ENCODE peak calls at places on chromosomes 1 and 21, in nine cellular contexts. C is psoas muscle, J is prostate gland, Y is tibial artery, O is fibroblast of pulmonary artery, V is uterus, X is H9, Z is ovary, Q is fibroblast of the aortic adventitia. E is an unnamed sample.

GRCh38 chr1:109932232-109932631 is 21.6 kb downstream of the CSF1 start:
- DNase-seq in Q (no peak), X (no peak), C (no peak), V (no peak), Z (no peak), J (no peak), Y (no peak), O (no peak), E (no peak)

GRCh38 chr1:230267338-230268065 is 158.6 kb downstream of the PGBD5 start:
- DNase-seq in Z (no peak), C (no peak), Y (peak; percentile 63), V (peak; percentile 10), J (no peak), Q (no peak), O (no peak), X (no peak), E (no peak)

GRCh38 chr1:66876664-66877063 is 48.0 kb downstream of the DNAI4 start:
- DNase-seq in V (no peak), X (no peak), Z (no peak), J (no peak), Y (no peak), Q (no peak), C (no peak), O (no peak), E (no peak)

GRCh38 chr1:150875197-150876110 is 945 bp downstream of the ARNT start:
- DNase-seq in C (no peak), Y (no peak), V (no peak), Q (peak; percentile 52), Z (no peak), J (peak; percentile 11), O (peak; percentile 52), X (no peak), E (no peak)

GRCh38 chr1:7042322-7043231 is 257.3 kb downstream of the CAMTA1 start:
- DNase-seq in C (no peak), Y (no peak), O (peak; percentile 46), J (no peak), V (no peak), Q (peak; percentile 45), X (peak; percentile 43), Z (no peak), E (no peak)

GRCh38 chr1:17031436-17031835 is 19.7 kb upstream of the ATP13A2 start:
- DNase-seq in Y (no peak), Z (no peak), X (no peak), C (no peak), Q (no peak), O (no peak), V (no peak), J (no peak), E (no peak)

GRCh38 chr21:43299441-43300277 is 127.3 kb downstream of the SIK1 start:
- DNase-seq in Q (no peak), V (no peak), O (no peak), J (no peak), X (no peak), Z (peak; percentile 70), Y (no peak), C (peak; percentile 49), E (no peak)

GRCh38 chr21:31732891-31733520 is 1.1 kb upstream of the SCAF4 start:
- DNase-seq in J (no peak), Y (no peak), V (no peak), O (no peak), X (peak; percentile 41), Q (no peak), C (no peak), Z (no peak), E (peak; percentile 23)

GRCh38 chr1:24857528-24858133 is 72.4 kb downstream of the RUNX3 start:
- DNase-seq in X (no peak), J (no peak), Z (no peak), Q (no peak), V (no peak), Y (no peak), C (no peak), O (no peak), E (no peak)

GRCh38 chr1:31814631-31815306 is 1.1 kb downstream of the SPOCD1 start:
- DNase-seq in O (no peak), Z (no peak), Y (no peak), V (no peak), J (no peak), Q (no peak), X (no peak), C (no peak), E (no peak)

GRCh38 chr1:21313146-21313885 is 23.1 kb upstream of the ECE1 start:
- DNase-seq in J (no peak), V (peak; percentile 81), Y (peak; percentile 81), Q (peak; percentile 61), C (no peak), X (no peak), O (peak; percentile 48), Z (no peak), E (no peak)

GRCh38 chr1:233459470-233459945 is 132.0 kb downstream of the MAP3K21 start:
- DNase-seq in Z (no peak), X (no peak), O (no peak), C (no peak), V (no peak), J (no peak), Q (no peak), Y (no peak), E (no peak)

GRCh38 chr1:84297546-84298244 is 3.8 kb upstream of the SAMD13 start:
- DNase-seq in O (no peak), X (no peak), C (no peak), V (no peak), Y (no peak), J (no peak), Q (no peak), Z (no peak), E (no peak)

GRCh38 chr1:145771056-145771455 is 51.8 kb downstream of the CD160 start:
- DNase-seq in O (no peak), Q (no peak), V (no peak), Z (no peak), X (no peak), C (no peak), Y (no peak), J (no peak), E (no peak)

GRCh38 chr1:192518700-192519099 is 56.9 kb upstream of the RGS1 start:
- DNase-seq in Q (no peak), Y (no peak), X (no peak), O (no peak), Z (no peak), C (no peak), V (no peak), J (no peak), E (no peak)

GRCh38 chr1:48232722-48233121 is 10.2 kb downstream of the SLC5A9 start:
- DNase-seq in J (no peak), Z (no peak), C (no peak), O (no peak), V (no peak), Q (no peak), X (no peak), Y (no peak), E (no peak)

DNA sequence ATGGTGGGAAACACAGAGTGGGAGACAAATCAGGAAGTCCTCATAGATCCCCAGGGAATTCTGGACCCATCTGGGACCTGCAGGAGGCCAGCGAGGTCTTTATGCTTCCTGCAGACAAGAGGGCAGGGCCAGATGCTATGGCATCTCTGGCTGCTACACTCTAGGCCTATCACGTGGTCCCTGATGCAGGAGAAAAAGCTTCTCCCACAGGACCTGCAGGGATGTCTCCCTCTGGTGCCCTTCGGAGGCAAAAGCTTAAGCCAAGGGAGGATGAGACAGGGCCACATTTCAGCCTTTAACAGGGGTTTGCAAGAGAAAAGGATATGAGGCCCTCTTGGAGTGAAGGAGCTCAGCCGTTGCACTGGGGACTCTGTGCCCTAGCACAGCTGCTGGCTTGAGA is 243.0 kb downstream of the C1orf94 start:
- DNase-seq in Y (no peak), J (no peak), V (no peak), O (no peak), C (no peak), Q (peak; percentile 9), X (peak; percentile 83), Z (no peak), E (no peak)
- TF ChIP-seq CTCF in Y (no peak), J (no peak), V (no peak), O (no peak), C (no peak), Q (peak; percentile 15), X (peak; percentile 71), Z (no peak), E (peak; percentile 9)

GRCh38 chr1:85599638-85600037 is 19.1 kb downstream of the CCN1 start:
- DNase-seq in O (no peak), X (no peak), Q (peak; percentile 31), J (no peak), Y (no peak), Z (no peak), V (no peak), C (no peak), E (no peak)

GRCh38 chr1:85604598-85604997 is 24.0 kb downstream of the CCN1 start:
- DNase-seq in V (no peak), Q (no peak), O (no peak), J (no peak), C (no peak), Z (no peak), X (no peak), Y (no peak), E (no peak)

GRCh38 chr1:85603086-85603485 is 22.5 kb downstream of the CCN1 start:
- DNase-seq in J (no peak), Z (no peak), C (no peak), Q (no peak), O (no peak), X (no peak), Y (no peak), V (no peak), E (no peak)

GRCh38 chr1:85601930-85602329 is 21.4 kb downstream of the CCN1 start:
- DNase-seq in Q (no peak), Y (no peak), Z (no peak), C (no peak), J (no peak), X (no peak), V (no peak), O (no peak), E (no peak)

GRCh38 chr1:85602536-85602935 is 22.0 kb downstream of the CCN1 start:
- DNase-seq in Z (no peak), X (peak; percentile 49), Y (no peak), C (no peak), J (no peak), Q (no peak), O (no peak), V (no peak), E (no peak)
- TF ChIP-seq CTCF in Z (no peak), X (peak; percentile 48), Y (no peak), C (no peak), J (no peak), Q (no peak), O (no peak), V (no peak), E (no peak)

DNA sequence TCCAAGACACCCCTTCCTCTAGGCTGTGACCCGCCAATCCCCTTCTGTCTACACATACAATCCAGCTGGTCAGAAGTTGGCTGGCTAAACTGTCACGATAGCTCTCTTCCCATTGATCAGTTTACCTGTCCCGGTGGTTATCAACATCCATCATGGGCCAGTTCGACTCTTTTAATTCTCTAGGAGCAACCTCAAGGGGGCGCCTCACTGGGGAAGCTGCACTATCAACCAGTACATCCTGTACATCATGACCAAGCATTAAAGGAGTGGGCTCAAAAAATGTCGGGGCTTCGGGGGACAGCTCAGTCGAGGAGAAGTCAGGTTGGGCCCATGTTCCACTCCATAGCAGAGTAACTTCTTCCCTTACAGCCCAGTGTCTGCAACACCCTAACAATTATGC is 53.2 kb upstream of the B3GALNT2 start:
- DNase-seq in O (no peak), V (no peak), J (no peak), Y (no peak), X (peak; percentile 60), C (no peak), Z (no peak), Q (no peak), E (peak; percentile 11)
- TF ChIP-seq CTCF in O (no peak), V (no peak), J (no peak), Y (no peak), X (peak; percentile 70), C (no peak), Z (no peak), Q (no peak), E (no peak)

GRCh38 chr1:174072546-174072945 is 50.4 kb upstream of the RC3H1 start:
- DNase-seq in Y (no peak), Z (no peak), J (no peak), Q (no peak), O (no peak), V (no peak), C (no peak), X (no peak), E (no peak)
- TF ChIP-seq CTCF in Y (no peak), Z (no peak), J (no peak), Q (no peak), O (no peak), V (no peak), C (no peak), X (no peak), E (no peak)

E was measured in nephron progenitor cell.